ENCODE peak calls at places on chromosome 15, in eight cellular contexts. J, H, T, O, S, U, V and I are unnamed samples.

GRCh38 chr15:69782809-69783208 is 314.9 kb downstream of the TLE3 start:
- DNase-seq in U (no peak), V (no peak), J (no peak), H (no peak), S (no peak), O (no peak), T (no peak), I (no peak)

GRCh38 chr15:38994310-38994709 is 429.7 kb upstream of the RASGRP1 start:
- DNase-seq in U (no peak), V (no peak), S (peak), J (no peak), H (no peak), T (no peak), O (no peak), I (no peak)

GRCh38 chr15:43517354-43518072 is at the start of gene MAP1A:
- DNase-seq in O (peak), H (no peak), V (no peak), S (peak), J (no peak), T (no peak), U (peak), I (peak)

GRCh38 chr15:60214201-60214600 is 183.6 kb downstream of the ANXA2 start:
- DNase-seq in H (no peak), J (no peak), O (no peak), S (no peak), V (no peak), U (no peak), T (no peak), I (no peak)

GRCh38 chr15:74317820-74318375 is 49.5 kb downstream of the CYP11A1 start:
- DNase-seq in O (peak), T (no peak), S (peak), V (peak), U (peak), H (no peak), J (peak), I (no peak)

GRCh38 chr15:74790080-74790916 is 8.4 kb downstream of the CSK start:
- DNase-seq in U (peak), H (no peak), S (peak), T (no peak), V (no peak), O (peak), J (no peak), I (no peak)

GRCh38 chr15:26235864-26236263 is 372.7 kb upstream of the ATP10A start:
- DNase-seq in H (no peak), S (no peak), T (no peak), J (no peak), V (no peak), O (no peak), U (no peak), I (no peak)

GRCh38 chr15:96359772-96360498 is 29.4 kb downstream of the NR2F2 start:
- DNase-seq in U (no peak), S (peak), T (no peak), O (no peak), H (no peak), V (no peak), J (no peak), I (peak)

GRCh38 chr15:91864669-91865068 is 11.2 kb downstream of the SLCO3A1 start:
- DNase-seq in H (no peak), S (no peak), U (no peak), O (no peak), V (no peak), T (no peak), J (no peak), I (no peak)

GRCh38 chr15:26724381-26724780 is 48.5 kb downstream of the GABRB3 start:
- DNase-seq in V (no peak), O (no peak), H (no peak), T (no peak), J (no peak), U (no peak), S (no peak), I (no peak)

GRCh38 chr15:71425388-71425787 is 310.1 kb downstream of the THSD4 start:
- DNase-seq in J (no peak), O (no peak), V (no peak), S (no peak), U (no peak), H (no peak), T (no peak), I (no peak)

GRCh38 chr15:40826123-40827075 is 2.1 kb downstream of the PPP1R14D start:
- DNase-seq in V (no peak), O (no peak), H (no peak), S (peak), T (no peak), J (no peak), U (no peak), I (no peak)

GRCh38 chr15:38414351-38414750 is 39.6 kb upstream of the FAM98B start:
- DNase-seq in T (peak), U (peak), H (no peak), J (peak), O (peak), S (peak), V (no peak), I (peak)

GRCh38 chr15:32030795-32031194 is 480 bp downstream of the CHRNA7 start:
- DNase-seq in V (no peak), J (no peak), S (peak), U (no peak), O (no peak), H (no peak), T (no peak), I (peak)

GRCh38 chr15:98666441-98666840 is 18.1 kb downstream of the IGF1R start:
- DNase-seq in V (no peak), T (no peak), S (no peak), H (no peak), O (no peak), J (no peak), U (no peak), I (no peak)

GRCh38 chr15:99031681-99032080 is 24.1 kb upstream of the PGPEP1L start:
- DNase-seq in S (no peak), V (no peak), J (no peak), O (no peak), H (no peak), U (no peak), T (no peak), I (no peak)

GRCh38 chr15:73822998-73823397 is 50.4 kb upstream of the TBC1D21 start:
- DNase-seq in T (peak), V (no peak), O (peak), S (peak), J (no peak), H (no peak), U (no peak), I (no peak)

GRCh38 chr15:89704411-89704810 is 13.8 kb downstream of the WDR93 start:
- DNase-seq in T (no peak), V (no peak), S (peak), O (peak), J (no peak), H (no peak), U (no peak), I (no peak)

GRCh38 chr15:80068578-80068977 is 9.1 kb downstream of the ZFAND6 start:
- DNase-seq in S (no peak), U (peak), J (no peak), V (peak), O (peak), T (no peak), H (no peak), I (no peak)

GRCh38 chr15:95019907-95020306 is 788.5 kb downstream of the MCTP2 start:
- DNase-seq in J (no peak), O (no peak), U (no peak), T (no peak), S (no peak), V (no peak), H (no peak), I (no peak)

GRCh38 chr15:95025924-95026728 is 794.8 kb downstream of the MCTP2 start:
- DNase-seq in H (peak), O (peak), S (peak), V (no peak), U (no peak), T (peak), J (no peak), I (peak)

GRCh38 chr15:95021816-95022215 is 790.5 kb downstream of the MCTP2 start:
- DNase-seq in J (no peak), V (no peak), S (no peak), T (no peak), U (no peak), H (no peak), O (no peak), I (no peak)

GRCh38 chr15:95018888-95019545 is 787.7 kb downstream of the MCTP2 start:
- DNase-seq in H (no peak), J (no peak), U (no peak), V (no peak), S (peak), T (peak), O (peak), I (no peak)

DNA sequence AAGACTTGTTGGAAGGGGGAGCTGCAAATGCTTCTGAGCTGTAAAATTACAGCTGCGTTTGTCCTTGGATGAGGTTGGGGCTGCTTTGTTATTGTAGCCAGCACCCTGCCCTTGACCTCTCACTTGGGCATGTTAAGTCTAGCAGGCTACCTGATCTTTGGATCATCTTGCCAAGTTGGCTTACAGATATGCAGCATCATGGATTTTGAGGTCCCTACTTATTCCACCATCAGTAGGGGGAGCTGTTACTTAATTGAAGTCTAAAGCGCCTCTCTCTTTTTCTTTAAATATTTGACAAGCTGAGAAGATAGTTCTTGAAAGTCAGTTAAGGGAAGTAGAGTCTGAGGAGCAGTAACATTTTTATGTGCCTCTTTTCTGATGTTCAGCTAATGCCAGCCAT is 793.0 kb downstream of the MCTP2 start:
- DNase-seq in V (no peak), O (peak), H (no peak), T (peak), S (peak), U (no peak), J (no peak), I (no peak)
- TF ChIP-seq CTCF in V (peak), O (peak), H (no peak), T (peak), S (peak), U (peak), J (peak), I (peak)

DNA sequence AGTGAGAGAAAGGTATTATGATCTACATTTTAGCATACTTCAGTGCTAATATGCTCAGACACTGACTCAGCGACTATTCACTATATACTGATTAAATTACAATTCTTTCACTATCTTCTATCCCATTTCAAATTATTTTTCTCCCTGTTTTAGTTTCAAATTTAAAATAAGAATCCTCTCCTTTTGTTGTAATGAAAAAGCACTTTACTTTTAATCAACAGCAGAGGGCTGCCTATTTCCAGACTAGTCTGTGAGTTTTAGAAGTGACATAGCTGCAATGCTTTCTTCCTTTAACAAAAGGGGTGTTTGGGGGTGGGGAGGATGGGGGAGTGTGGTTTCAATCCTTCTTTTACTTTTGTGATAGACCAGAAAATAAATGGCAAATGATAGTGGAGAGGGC is 2.4 kb downstream of the NEDD4 start:
- DNase-seq in J (no peak), T (no peak), U (no peak), O (no peak), V (no peak), S (no peak), H (no peak), I (no peak)
- TF ChIP-seq CTCF in J (no peak), T (no peak), U (peak), O (no peak), V (no peak), S (no peak), H (no peak), I (no peak)

DNA sequence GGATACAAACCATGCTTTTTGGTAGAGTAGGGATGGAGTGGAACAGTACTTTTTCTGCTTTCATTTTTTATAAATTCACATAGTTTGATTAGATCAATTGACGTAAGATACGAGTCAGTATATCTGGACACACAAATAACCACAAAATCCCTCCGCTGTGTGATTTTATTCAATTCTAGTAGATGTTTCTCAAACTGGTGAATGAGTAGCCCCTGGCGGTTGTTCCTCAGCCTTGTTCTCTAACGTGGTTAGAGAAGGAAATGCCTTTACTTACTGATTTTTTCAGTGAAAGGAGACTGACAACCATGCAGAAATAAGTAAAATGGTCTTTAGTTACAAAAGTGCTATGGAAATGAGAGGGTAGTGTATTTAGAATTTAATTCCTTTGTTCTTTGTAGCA is 161.0 kb downstream of the TCF12 start:
- DNase-seq in U (no peak), J (no peak), V (no peak), O (no peak), S (no peak), T (no peak), H (no peak), I (no peak)
- TF ChIP-seq CTCF in U (no peak), J (no peak), V (no peak), O (no peak), S (no peak), T (no peak), H (no peak), I (no peak)

GRCh38 chr15:63227689-63228088 is 38.3 kb downstream of the RAB8B start:
- DNase-seq in H (no peak), T (no peak), O (no peak), U (no peak), V (no peak), S (no peak), J (no peak), I (no peak)
- TF ChIP-seq CTCF in H (no peak), T (no peak), O (no peak), U (no peak), V (no peak), S (no peak), J (no peak), I (no peak)